ENCODE peak calls at places on chromosomes 16 and 17, in seven cellular contexts. B, F, C, M, L, J and A are unnamed samples.

GRCh38 chr16:83100679-83101078 is 473.9 kb downstream of the CDH13 start:
- DNase-seq in C (no peak), L (no peak), J (no peak), M (no peak), F (no peak), B (no peak), A (no peak)

GRCh38 chr16:53515259-53515658 is 12.2 kb upstream of the AKTIP start:
- DNase-seq in B (no peak), F (no peak), C (no peak), J (no peak), L (no peak), M (no peak), A (no peak)

GRCh38 chr17:40545660-40546059 is 19.6 kb downstream of the CCR7 start:
- DNase-seq in L (no peak), C (no peak), J (peak), M (no peak), B (no peak), F (no peak), A (no peak)

GRCh38 chr17:19364699-19365498 is 2.4 kb upstream of the B9D1 start:
- DNase-seq in L (no peak), C (no peak), F (no peak), M (peak), B (no peak), J (no peak), A (no peak)

GRCh38 chr17:18248300-18248731 is 10.2 kb downstream of the FLII start:
- DNase-seq in L (peak), M (peak), J (peak), B (peak), F (no peak), C (peak), A (peak)

GRCh38 chr17:57987582-57988300 is at the start of gene VEZF1:
- DNase-seq in C (peak), F (peak), B (peak), M (peak), J (peak), L (peak), A (peak)

GRCh38 chr17:1906622-1907021 is 76.8 kb downstream of the RPA1 start:
- DNase-seq in F (no peak), M (peak), J (no peak), C (no peak), B (no peak), L (peak), A (no peak)

GRCh38 chr16:4371481-4372314 is at the start of gene VASN:
- DNase-seq in L (peak), C (peak), B (peak), J (peak), F (peak), M (peak), A (peak)

GRCh38 chr17:29042026-29042678 is 789 bp upstream of the PIPOX start:
- DNase-seq in C (no peak), B (no peak), F (no peak), J (no peak), L (no peak), M (no peak), A (no peak)

GRCh38 chr17:68301438-68301959 is 10.2 kb downstream of the ARSG start:
- DNase-seq in C (no peak), L (peak), F (no peak), J (no peak), B (no peak), M (no peak), A (no peak)

GRCh38 chr16:66156538-66156937 is 210.0 kb upstream of the CDH5 start:
- DNase-seq in L (no peak), F (no peak), M (no peak), B (no peak), C (no peak), J (no peak), A (no peak)

GRCh38 chr17:34382586-34383224 is 19.7 kb upstream of the CCL1 start:
- DNase-seq in M (no peak), L (peak), C (peak), J (no peak), F (no peak), B (no peak), A (no peak)

GRCh38 chr16:10964039-10964890 is 19.9 kb downstream of the CLEC16A start:
- DNase-seq in F (peak), M (peak), L (peak), B (peak), C (peak), J (peak), A (peak)

GRCh38 chr17:31559647-31560501 is 168.4 kb downstream of the RAB11FIP4 start:
- DNase-seq in C (no peak), B (no peak), F (no peak), L (peak), J (no peak), M (peak), A (no peak)

GRCh38 chr17:43888548-43888947 is 18.8 kb downstream of the MPP2 start:
- DNase-seq in L (no peak), M (no peak), F (no peak), B (no peak), J (no peak), C (no peak), A (no peak)

GRCh38 chr16:14489460-14489859 is 140.6 kb downstream of the PARN start:
- DNase-seq in M (no peak), B (no peak), L (peak), F (no peak), J (no peak), C (no peak), A (no peak)

GRCh38 chr16:56675685-56676210 is 6.1 kb downstream of the MT1H start:
- DNase-seq in C (peak), F (no peak), L (peak), B (peak), M (no peak), J (no peak), A (no peak)

GRCh38 chr16:69613283-69614154 is 47.8 kb downstream of the NFAT5 start:
- DNase-seq in L (no peak), F (no peak), C (no peak), M (no peak), J (no peak), B (no peak), A (no peak)

GRCh38 chr17:27810211-27810901 is 10.0 kb upstream of the NOS2 start:
- DNase-seq in M (no peak), F (no peak), J (no peak), B (peak), L (no peak), C (peak), A (no peak)

GRCh38 chr16:75234856-75235696 is 16.3 kb downstream of the CTRB1 start:
- DNase-seq in C (no peak), F (no peak), M (no peak), L (no peak), B (no peak), J (no peak), A (no peak)

GRCh38 chr17:45111838-45112237 is 20.5 kb downstream of the PLCD3 start:
- DNase-seq in B (no peak), F (no peak), M (no peak), C (no peak), J (no peak), L (no peak), A (no peak)

GRCh38 chr17:1108560-1108809 is 71.3 kb downstream of the ABR start:
- DNase-seq in J (no peak), C (no peak), B (no peak), F (no peak), M (no peak), L (peak), A (no peak)

GRCh38 chr16:765971-766819 is 5.7 kb downstream of the MSLN start:
- DNase-seq in M (no peak), F (no peak), B (no peak), J (no peak), C (no peak), L (no peak), A (no peak)

GRCh38 chr16:58848662-58849002 is 114.5 kb upstream of the GOT2 start:
- DNase-seq in L (no peak), M (no peak), C (no peak), B (no peak), F (no peak), J (no peak), A (no peak)

GRCh38 chr16:80309178-80309577 is 231.6 kb upstream of the DYNLRB2 start:
- DNase-seq in F (no peak), M (no peak), C (no peak), L (no peak), B (no peak), J (no peak), A (no peak)

GRCh38 chr17:63387941-63388340 is 58.2 kb downstream of the CYB561 start:
- DNase-seq in M (no peak), L (no peak), B (no peak), J (no peak), C (no peak), F (no peak), A (no peak)

GRCh38 chr17:30254150-30254549 is 18.7 kb upstream of the SLC6A4 start:
- DNase-seq in M (no peak), B (no peak), J (no peak), F (no peak), L (no peak), C (no peak), A (no peak)

GRCh38 chr17:28033972-28034714 is 8.3 kb upstream of the NLK start:
- DNase-seq in F (no peak), L (no peak), J (no peak), B (no peak), M (no peak), C (no peak), A (no peak)